ENCODE peak calls at places on chromosome 1, in eight cellular contexts. V is CD8-positive, alpha-beta T cell; E is substantia nigra; B is Panc1; R is osteocyte; H is stimulated activated CD4-positive, alpha-beta T cell treated with anti-CD3 and anti-CD28 coated beads, Interleukin-12 subunit alpha, Interleukin-12 subunit beta, amount 100 ng/mL, for 4 hours; F is AG04450; C is NCI-H2029. U is an unnamed sample.

GRCh38 chr1:204059970-204060369 is 12.9 kb upstream of the SOX13 start:
- DNase-seq in F (no peak), H (no peak), R (no peak), B (no peak), C (no peak), V (no peak), E (no peak), U (no peak)

GRCh38 chr1:8860738-8861516 is 17.6 kb downstream of the ENO1 start:
- DNase-seq in C (no peak), H (no peak), E (no peak), R (no peak), F (no peak), B (no peak), V (no peak), U (no peak)

GRCh38 chr1:199272107-199272506 is 633.3 kb downstream of the PTPRC start:
- DNase-seq in B (no peak), E (no peak), F (peak), C (no peak), R (no peak), V (no peak), H (no peak), U (no peak)

GRCh38 chr1:19260211-19261138 is 8.9 kb downstream of the MRTO4 start:
- DNase-seq in C (peak), R (no peak), E (no peak), H (no peak), V (no peak), F (peak), B (no peak), U (peak)

GRCh38 chr1:170494369-170494768 is 37.6 kb upstream of the GORAB start:
- DNase-seq in F (no peak), V (no peak), C (no peak), H (no peak), B (no peak), R (no peak), E (no peak), U (no peak)

GRCh38 chr1:210715072-210715471 is 386.4 kb downstream of the HHAT start:
- DNase-seq in B (no peak), H (no peak), V (no peak), R (no peak), C (no peak), E (no peak), F (no peak), U (no peak)

GRCh38 chr1:25700124-25700523 is 83.5 kb downstream of the MAN1C1 start:
- DNase-seq in H (no peak), B (no peak), E (no peak), C (no peak), R (no peak), F (no peak), V (no peak), U (no peak)

GRCh38 chr1:194644528-194644927 is 1458.1 kb upstream of the B3GALT2 start:
- DNase-seq in V (no peak), F (no peak), B (no peak), H (no peak), E (no peak), C (no peak), R (no peak), U (no peak)

GRCh38 chr1:18922848-18923475 is 20.6 kb upstream of the ALDH4A1 start:
- DNase-seq in B (no peak), C (no peak), R (no peak), E (no peak), V (no peak), H (no peak), F (no peak), U (no peak)

GRCh38 chr1:27522860-27523665 is 33.1 kb upstream of the WASF2 start:
- DNase-seq in E (peak), V (peak), C (no peak), F (no peak), H (peak), B (no peak), R (no peak), U (no peak)

GRCh38 chr1:204124639-204125038 is 27.2 kb downstream of the ETNK2 start:
- DNase-seq in E (no peak), F (no peak), V (no peak), B (no peak), C (no peak), H (no peak), R (no peak), U (no peak)

GRCh38 chr1:88773540-88774150 is 89.6 kb downstream of the PKN2 start:
- DNase-seq in E (no peak), B (peak), F (peak), H (no peak), R (no peak), V (no peak), C (no peak), U (peak)

GRCh38 chr1:53889304-53890298 is at the start of gene YIPF1:
- DNase-seq in R (peak), E (peak), C (peak), V (peak), H (peak), F (peak), B (peak), U (peak)

GRCh38 chr1:5940723-5941407 is 51.4 kb downstream of the NPHP4 start:
- DNase-seq in H (no peak), E (no peak), V (no peak), C (no peak), R (no peak), B (no peak), F (no peak), U (no peak)

GRCh38 chr1:164841723-164842465 is 282.9 kb downstream of the PBX1 start:
- DNase-seq in E (no peak), F (no peak), R (no peak), V (no peak), H (no peak), C (no peak), B (no peak), U (no peak)

GRCh38 chr1:7268983-7269382 is 483.7 kb downstream of the CAMTA1 start:
- DNase-seq in R (peak), V (no peak), B (no peak), C (no peak), F (no peak), H (no peak), E (no peak), U (no peak)

GRCh38 chr1:191641420-191642215 is 516.6 kb upstream of the RGS18 start:
- DNase-seq in V (no peak), C (no peak), E (no peak), B (peak), H (no peak), R (no peak), F (peak), U (peak)

GRCh38 chr1:201128476-201128875 is 1.5 kb upstream of the ASCL5 start:
- DNase-seq in V (no peak), C (no peak), H (no peak), R (no peak), B (no peak), F (no peak), E (no peak), U (no peak)

U was measured in Caki2.